ENCODE peak calls at places on chromosomes 7 and 10, in ten cellular contexts. A is mammary epithelial cell; T is mucosa of descending colon; I is CD8-positive, alpha-beta T cell; F is GM10248; B is ovary; C is heart left ventricle; O is astrocyte of the cerebellum; L is brain microvascular endothelial cell; Q is glutamatergic neuron. X is an unnamed sample.

GRCh38 chr10:4847580-4848020 is 21.6 kb downstream of the AKR1E2 start:
- DNase-seq in A (peak), T (no peak), I (no peak), F (no peak), B (no peak), C (no peak), O (peak), L (peak), Q (no peak), X (no peak)

GRCh38 chr7:4882742-4883351 is 669 bp downstream of the RADIL start:
- DNase-seq in A (no peak), T (no peak), I (no peak), F (no peak), B (no peak), C (no peak), O (no peak), L (no peak), Q (peak), X (no peak)

GRCh38 chr7:106824458-106824857 is 40.6 kb upstream of the PIK3CG start:
- DNase-seq in A (peak), T (no peak), I (no peak), F (no peak), B (no peak), C (no peak), O (no peak), L (peak), Q (no peak), X (peak)

GRCh38 chr7:32948202-32948601 is 9.0 kb upstream of the FKBP9 start:
- DNase-seq in A (no peak), T (no peak), I (no peak), F (no peak), B (no peak), C (no peak), O (no peak), L (no peak), Q (no peak), X (no peak)

GRCh38 chr7:8147004-8147403 is 115.0 kb downstream of the ICA1 start:
- DNase-seq in A (no peak), T (no peak), I (no peak), F (no peak), B (no peak), C (no peak), O (no peak), L (no peak), Q (no peak), X (no peak)

GRCh38 chr10:21194510-21194993 is 297.4 kb upstream of the NEBL start:
- DNase-seq in A (peak), T (peak), I (no peak), F (no peak), B (no peak), C (no peak), O (no peak), L (no peak), Q (no peak), X (no peak)

GRCh38 chr10:100319736-100320135 is 10.3 kb downstream of the PKD2L1 start:
- DNase-seq in A (no peak), T (no peak), I (no peak), F (no peak), B (no peak), C (no peak), O (no peak), L (no peak), Q (no peak), X (no peak)

GRCh38 chr7:1663857-1664651 is 6.0 kb upstream of the ELFN1 start:
- DNase-seq in A (no peak), T (peak), I (no peak), F (no peak), B (peak), C (peak), O (no peak), L (no peak), Q (no peak), X (no peak)

GRCh38 chr10:3570855-3571266 is 214.1 kb downstream of the KLF6 start:
- DNase-seq in A (no peak), T (no peak), I (no peak), F (no peak), B (no peak), C (no peak), O (no peak), L (no peak), Q (no peak), X (no peak)

GRCh38 chr7:8379264-8379663 is 54.1 kb upstream of the NXPH1 start:
- DNase-seq in A (no peak), T (no peak), I (no peak), F (no peak), B (no peak), C (no peak), O (no peak), L (no peak), Q (peak), X (no peak)

GRCh38 chr10:38146579-38147333 is 52.6 kb downstream of the ZNF37A start:
- DNase-seq in A (no peak), T (no peak), I (no peak), F (no peak), B (no peak), C (no peak), O (no peak), L (no peak), Q (no peak), X (no peak)

GRCh38 chr10:132386419-132386831 is 10.6 kb upstream of the PWWP2B start:
- DNase-seq in A (no peak), T (peak), I (peak), F (no peak), B (no peak), C (peak), O (no peak), L (no peak), Q (no peak), X (no peak)

GRCh38 chr10:92757066-92757716 is 67.4 kb downstream of the HHEX start:
- DNase-seq in A (peak), T (peak), I (no peak), F (peak), B (peak), C (peak), O (peak), L (peak), Q (no peak), X (no peak)
- TF ChIP-seq CTCF in A (no peak), T (no peak), I (no peak), F (peak), B (no peak), C (no peak), O (no peak), L (peak), Q (no peak), X (peak)

DNA sequence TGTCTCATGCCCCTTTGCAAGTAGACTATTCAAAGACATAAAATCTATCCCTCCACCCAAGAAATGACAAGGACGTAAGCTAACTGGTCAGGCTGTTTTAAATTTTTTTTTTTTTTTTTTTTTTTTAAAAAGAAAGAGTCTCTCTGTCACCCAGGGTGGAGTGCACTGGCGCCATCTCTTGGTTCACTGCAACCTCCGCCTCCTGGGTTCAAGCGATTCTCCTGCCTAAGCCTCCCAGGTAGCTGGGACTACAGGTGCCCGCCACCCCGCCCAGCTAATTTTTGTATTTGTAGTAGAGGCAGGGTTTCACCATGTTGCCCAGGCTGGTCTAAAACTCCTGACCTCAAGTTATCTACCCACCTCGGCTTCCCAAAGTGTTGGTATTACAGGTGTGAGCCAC is 11.2 kb downstream of the TRA2A start:
- DNase-seq in A (no peak), T (no peak), I (peak), F (no peak), B (no peak), C (no peak), O (no peak), L (no peak), Q (peak), X (peak)
- TF ChIP-seq CTCF in A (no peak), T (no peak), I (no peak), F (peak), B (no peak), C (no peak), O (peak), L (peak), Q (peak), X (peak)

DNA sequence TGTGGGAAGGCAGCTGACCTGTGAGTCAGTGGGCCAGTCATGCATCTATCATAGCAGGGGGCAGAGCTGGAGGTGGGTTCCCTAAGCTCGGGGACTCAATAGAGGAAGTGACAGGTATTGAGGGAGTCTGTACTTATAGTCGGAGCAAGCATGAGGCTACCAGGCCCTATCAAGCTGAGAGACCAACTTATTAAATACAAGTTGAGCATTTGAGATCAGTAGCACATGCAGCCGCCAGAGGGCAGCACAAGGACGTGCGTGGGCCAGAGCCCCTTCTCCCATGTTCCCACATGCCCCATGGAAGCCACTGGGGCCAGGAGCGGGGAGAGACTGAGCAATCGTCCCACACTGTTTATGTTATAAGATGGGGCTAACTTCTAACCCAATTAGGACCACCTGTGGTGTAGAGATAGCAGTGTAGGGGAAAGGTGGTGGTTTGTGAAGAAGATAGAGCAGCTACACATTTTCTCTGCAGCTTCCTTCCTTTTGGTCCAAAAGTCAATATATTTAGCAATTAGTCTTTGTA is 13.0 kb upstream of the STK31 start:
- DNase-seq in A (peak), T (no peak), I (peak), F (peak), B (peak), C (peak), O (no peak), L (peak), Q (peak), X (no peak)
- TF ChIP-seq CTCF in A (peak), T (no peak), I (peak), F (peak), B (no peak), C (peak), O (peak), L (peak), Q (peak), X (peak)

DNA sequence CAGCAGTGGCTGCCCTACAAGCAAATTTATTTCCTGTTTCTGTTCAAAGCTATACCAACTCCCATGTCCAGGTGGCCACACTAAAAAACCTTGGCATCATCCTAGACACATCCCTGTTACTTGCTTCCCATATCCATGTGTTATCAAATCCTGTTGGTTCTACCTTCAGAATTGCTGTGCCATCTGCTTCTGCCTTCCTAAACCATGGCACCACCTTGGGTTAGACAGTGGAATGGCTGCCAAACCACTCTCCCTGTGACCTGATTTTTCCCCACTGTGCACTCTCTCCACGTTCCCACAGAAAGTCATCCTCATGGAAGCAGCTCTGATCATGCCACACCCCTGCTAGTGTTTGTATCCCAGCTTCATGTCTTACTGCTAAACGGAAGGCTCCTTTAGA is 697.6 kb upstream of the GALNT17 start:
- DNase-seq in A (no peak), T (no peak), I (no peak), F (no peak), B (no peak), C (no peak), O (no peak), L (no peak), Q (no peak), X (no peak)
- TF ChIP-seq CTCF in A (peak), T (no peak), I (no peak), F (no peak), B (no peak), C (no peak), O (no peak), L (no peak), Q (no peak), X (no peak)